ENCODE peak calls at places on chromosomes 1 and 21, in four cellular contexts. S is K562, Q is GM12878, T is HepG2. X is an unnamed sample.

GRCh38 chr1:1345860-1346500 is 3.2 kb downstream of the DVL1 start:
- DNase-seq in S (no peak), Q (no peak), T (no peak), X (no peak)

GRCh38 chr1:91406773-91407389 is 2.2 kb upstream of the HFM1 start:
- DNase-seq in S (peak), Q (no peak), T (peak), X (no peak)

GRCh38 chr1:111142358-111142975 is 2.4 kb downstream of the CEPT1 start:
- DNase-seq in S (no peak), Q (no peak), T (peak), X (no peak)

GRCh38 chr1:179958359-179958758 is 3.7 kb downstream of the CEP350 start:
- DNase-seq in S (no peak), Q (no peak), T (no peak), X (no peak)

GRCh38 chr1:145858937-145859490 is at the start of gene PIAS3:
- DNase-seq in S (peak), Q (peak), T (peak), X (peak)

GRCh38 chr1:157442065-157442464 is 110.2 kb downstream of the FCRL5 start:
- DNase-seq in S (no peak), Q (no peak), T (peak), X (no peak)

GRCh38 chr1:180182721-180183311 is 28.1 kb downstream of the QSOX1 start:
- DNase-seq in S (no peak), Q (no peak), T (no peak), X (no peak)

GRCh38 chr1:92709738-92710137 is 75.2 kb downstream of the EVI5 start:
- DNase-seq in S (no peak), Q (no peak), T (peak), X (no peak)

GRCh38 chr1:5514519-5515183 is 477.6 kb downstream of the NPHP4 start:
- DNase-seq in S (peak), Q (no peak), T (peak), X (peak)

GRCh38 chr1:14616997-14617396 is 18.5 kb downstream of the KAZN start:
- DNase-seq in S (peak), Q (no peak), T (no peak), X (no peak)

GRCh38 chr1:85258536-85259117 is 835 bp downstream of the C1orf52 start:
- DNase-seq in S (no peak), Q (no peak), T (no peak), X (no peak)

GRCh38 chr1:40944841-40945430 is 34.6 kb upstream of the CTPS1 start:
- DNase-seq in S (no peak), Q (no peak), T (peak), X (no peak)

GRCh38 chr1:69479734-69480133 is 88.0 kb upstream of the LRRC7 start:
- DNase-seq in S (peak), Q (no peak), T (no peak), X (no peak)

GRCh38 chr1:236619398-236619797 is 15.1 kb upstream of the HEATR1 start:
- DNase-seq in S (no peak), Q (no peak), T (no peak), X (no peak)

GRCh38 chr1:92842082-92843045 is 10.5 kb downstream of the RPL5 start:
- DNase-seq in S (no peak), Q (no peak), T (no peak), X (no peak)

GRCh38 chr1:17674707-17675505 is 80.2 kb upstream of the ACTL8 start:
- DNase-seq in S (no peak), Q (no peak), T (no peak), X (no peak)

GRCh38 chr1:223748405-223748772 is 36.0 kb downstream of the CAPN2 start:
- DNase-seq in S (no peak), Q (no peak), T (no peak), X (no peak)

DNA sequence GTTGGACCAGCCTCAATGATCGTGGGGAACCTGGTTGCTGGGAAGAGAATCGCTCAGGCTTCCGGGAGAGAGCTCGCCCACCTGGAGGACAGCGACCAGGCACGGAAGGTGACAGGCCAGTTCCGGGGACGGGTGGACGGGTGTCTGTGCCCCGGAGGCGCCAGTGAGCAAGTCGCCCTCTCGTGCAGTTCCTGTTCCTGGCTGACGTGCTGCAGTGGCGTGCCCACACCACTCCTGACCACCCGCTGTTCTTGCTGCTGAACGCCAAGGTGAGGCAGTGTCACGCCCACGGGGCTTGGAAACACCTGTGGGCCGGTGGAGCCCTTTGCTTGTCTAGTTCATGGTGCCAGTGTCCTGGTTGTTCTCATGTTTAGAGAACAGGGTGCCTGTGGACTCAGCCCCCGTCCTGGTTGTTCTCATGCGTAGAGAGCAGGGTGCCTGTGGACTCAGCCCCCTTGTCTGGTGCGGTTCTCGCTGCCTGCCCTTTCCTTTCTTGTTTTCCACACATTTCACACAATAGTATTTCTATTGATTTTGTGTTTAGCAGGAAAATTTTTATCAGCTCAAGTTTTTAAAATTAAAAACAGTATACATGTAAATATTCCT is 53.1 kb downstream of the S100B start:
- DNase-seq in S (no peak), Q (no peak), T (no peak), X (no peak)
- TF ChIP-seq FOXM1 in S (no peak), Q (no peak), T (no peak), X (no peak)

DNA sequence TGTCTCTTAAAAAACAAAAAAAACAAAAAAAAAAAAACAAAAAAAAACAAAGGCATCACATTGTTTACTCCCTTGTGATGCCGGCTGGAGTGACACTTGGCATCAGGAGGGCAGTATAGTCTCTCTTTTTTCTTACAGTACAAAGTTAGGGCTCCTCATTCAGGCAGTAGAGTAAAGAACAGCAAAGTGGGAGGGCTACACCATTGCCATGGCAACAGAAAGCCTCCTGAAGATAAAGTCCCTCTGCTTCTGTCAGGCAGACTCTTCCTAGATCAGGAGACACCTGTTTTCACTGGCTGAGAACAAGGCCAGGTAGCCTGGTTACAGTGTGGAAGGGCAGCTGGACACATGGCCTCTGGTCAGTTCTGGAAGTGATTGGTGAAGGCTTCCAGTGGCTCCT is 41.3 kb upstream of the RAB3GAP2 start:
- DNase-seq in S (no peak), Q (no peak), T (no peak), X (no peak)
- TF ChIP-seq TARDBP in S (no peak), Q (no peak), T (no peak), X (no peak)

DNA sequence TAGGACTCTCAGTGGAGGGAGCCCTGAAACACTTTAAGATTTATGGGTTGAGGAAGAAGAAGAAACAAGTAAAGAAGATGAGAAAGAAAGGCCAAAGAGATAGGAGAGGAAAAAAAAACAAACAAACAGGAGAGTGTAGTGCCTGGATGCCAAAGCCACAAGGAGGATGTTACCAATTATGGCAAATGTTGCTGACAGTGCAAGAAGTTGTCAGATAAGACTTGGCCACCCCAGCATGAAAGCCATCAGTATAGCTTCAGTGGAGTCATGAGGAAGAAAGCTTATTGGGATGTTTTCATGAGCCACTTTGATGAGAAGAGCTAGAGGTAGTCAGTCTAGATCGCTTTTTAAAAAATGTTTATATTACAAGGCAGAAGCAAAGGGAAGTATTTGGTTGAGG is 380.2 kb upstream of the ADGRL4 start:
- DNase-seq in S (no peak), Q (no peak), T (no peak), X (no peak)
- TF ChIP-seq FOXM1 in S (no peak), Q (no peak), T (no peak), X (no peak)

DNA sequence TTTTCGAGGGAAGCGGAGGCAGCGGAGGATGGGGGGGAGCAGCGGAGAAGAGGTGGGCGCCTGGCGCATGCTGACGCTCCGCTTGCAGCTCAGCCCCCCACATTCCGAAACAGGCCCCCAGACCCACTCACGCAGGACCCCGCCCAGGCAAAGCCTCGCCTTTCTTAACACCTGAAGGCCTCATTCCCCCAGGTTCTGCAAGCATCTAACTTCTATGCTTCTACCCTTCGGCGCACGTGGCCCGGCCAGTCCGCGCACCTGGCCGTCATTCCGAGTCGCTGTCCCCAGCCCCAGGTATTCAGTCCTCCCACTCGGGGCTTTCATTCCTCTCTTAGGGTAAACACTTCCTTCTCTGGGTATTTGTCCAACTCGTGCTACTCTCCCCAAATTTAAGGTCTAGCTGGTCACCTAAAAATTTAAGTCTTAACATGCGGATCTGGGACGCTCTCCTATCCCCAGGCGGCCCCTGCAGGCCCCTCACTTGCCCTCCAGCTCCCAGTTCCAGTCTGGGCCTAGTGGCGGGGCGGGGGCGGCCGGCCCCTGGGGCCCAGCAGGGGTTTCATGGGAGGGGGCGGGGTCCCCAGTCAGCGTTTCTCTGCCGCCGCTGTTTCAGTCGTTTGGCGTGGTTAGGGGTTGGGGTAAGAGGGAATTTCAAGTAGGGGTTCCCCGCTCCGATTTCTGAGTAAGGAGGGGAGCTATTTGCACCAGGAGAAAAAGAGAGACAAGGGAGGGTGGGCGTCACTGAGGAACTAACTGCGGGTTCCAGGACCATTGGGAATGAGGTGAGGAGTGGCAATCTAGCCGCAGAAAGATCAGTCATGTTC is 2.7 kb upstream of the ZBTB7B start:
- DNase-seq in S (peak), Q (no peak), T (peak), X (no peak)
- TF ChIP-seq TARDBP in S (no peak), Q (no peak), T (no peak), X (no peak)

GRCh38 chr1:214022229-214022791 is 34.5 kb downstream of the PROX1 start:
- DNase-seq in S (no peak), Q (no peak), T (no peak), X (no peak)

GRCh38 chr1:214026985-214027384 is 39.2 kb downstream of the PROX1 start:
- DNase-seq in S (no peak), Q (no peak), T (peak), X (no peak)

GRCh38 chr1:214021321-214021720 is 33.5 kb downstream of the PROX1 start:
- DNase-seq in S (no peak), Q (no peak), T (no peak), X (no peak)

GRCh38 chr1:214019499-214019898 is 31.7 kb downstream of the PROX1 start:
- DNase-seq in S (no peak), Q (no peak), T (no peak), X (no peak)

GRCh38 chr1:214022810-214023425 is 35.1 kb downstream of the PROX1 start:
- DNase-seq in S (no peak), Q (no peak), T (no peak), X (no peak)
- TF ChIP-seq FOXM1 in S (no peak), Q (no peak), T (no peak), X (no peak)

GRCh38 chr1:53643061-53643880 is 95.7 kb downstream of the GLIS1 start:
- DNase-seq in S (no peak), Q (no peak), T (no peak), X (no peak)

GRCh38 chr1:53642215-53642555 is 96.8 kb downstream of the GLIS1 start:
- DNase-seq in S (no peak), Q (no peak), T (no peak), X (no peak)

GRCh38 chr1:53643881-53644390 is 95.0 kb downstream of the GLIS1 start:
- DNase-seq in S (no peak), Q (no peak), T (no peak), X (no peak)

GRCh38 chr1:53641481-53642214 is 97.3 kb downstream of the GLIS1 start:
- DNase-seq in S (no peak), Q (no peak), T (no peak), X (no peak)

DNA sequence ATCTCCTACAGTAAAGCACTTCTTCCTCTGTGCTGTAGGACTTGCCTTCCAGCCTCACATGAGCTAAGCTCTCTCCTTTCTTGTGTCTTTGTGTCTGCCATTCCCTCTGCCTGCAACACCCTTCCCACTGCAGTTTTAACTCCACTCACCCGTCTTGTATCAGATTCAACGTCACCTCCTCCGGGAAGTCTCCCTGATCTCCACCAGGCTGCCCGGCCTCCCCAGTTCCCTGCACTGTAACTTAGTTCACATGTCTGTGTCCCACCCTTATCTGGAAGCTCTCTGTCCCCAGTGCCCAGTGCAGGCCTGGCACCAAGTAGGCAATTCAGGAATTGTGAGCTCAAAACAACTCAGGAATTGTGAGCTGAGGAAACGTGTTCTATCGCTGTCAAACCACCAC is 96.4 kb downstream of the GLIS1 start:
- DNase-seq in S (no peak), Q (no peak), T (no peak), X (no peak)
- TF ChIP-seq TARDBP in S (no peak), Q (no peak), T (no peak), X (no peak)